ENCODE peak calls at places on chromosomes 7 and 10, in six cellular contexts. One of them, this sample, is unnamed. For H3K27me3, the result is how much of the 10 kb centered on the place peaks cover.

GRCh38 chr10:77537720-77538373 is 99.8 kb downstream of the KCNMA1 start:
- DNase-seq in spleen: no peak
- DNase-seq in endodermal cell: no peak
- DNase-seq in CD8-positive, alpha-beta T cell: no peak
- DNase-seq in neural progenitor cell: no peak
- DNase-seq in endothelial cell of umbilical vein: no peak
- DNase-seq in this sample: no peak

GRCh38 chr7:21507627-21508343 is 35.1 kb upstream of the DNAH11 start:
- DNase-seq in endothelial cell of umbilical vein: peak
- DNase-seq in neural progenitor cell: peak
- DNase-seq in spleen: no peak
- DNase-seq in endodermal cell: peak
- DNase-seq in CD8-positive, alpha-beta T cell: no peak
- DNase-seq in this sample: peak

GRCh38 chr10:12500406-12501303 is 151.3 kb downstream of the CAMK1D start:
- DNase-seq in endothelial cell of umbilical vein: peak
- DNase-seq in neural progenitor cell: no peak
- DNase-seq in spleen: peak
- DNase-seq in endodermal cell: peak
- DNase-seq in CD8-positive, alpha-beta T cell: no peak
- DNase-seq in this sample: peak

GRCh38 chr10:26407406-26407969 is 30.7 kb upstream of the APBB1IP start:
- DNase-seq in spleen: no peak
- DNase-seq in neural progenitor cell: no peak
- DNase-seq in endothelial cell of umbilical vein: no peak
- DNase-seq in endodermal cell: no peak
- DNase-seq in CD8-positive, alpha-beta T cell: no peak
- DNase-seq in this sample: no peak

GRCh38 chr7:29485376-29486190 is 78.1 kb upstream of the PRR15 start:
- DNase-seq in spleen: no peak
- DNase-seq in endodermal cell: no peak
- DNase-seq in CD8-positive, alpha-beta T cell: no peak
- DNase-seq in endothelial cell of umbilical vein: no peak
- DNase-seq in neural progenitor cell: no peak
- DNase-seq in this sample: peak

GRCh38 chr7:12974451-12975166 is 287.2 kb downstream of the ARL4A start:
- DNase-seq in endothelial cell of umbilical vein: no peak
- DNase-seq in spleen: no peak
- DNase-seq in endodermal cell: no peak
- DNase-seq in neural progenitor cell: no peak
- DNase-seq in CD8-positive, alpha-beta T cell: no peak
- DNase-seq in this sample: no peak

GRCh38 chr10:58335306-58336005 is 650 bp downstream of the UBE2D1 start:
- DNase-seq in CD8-positive, alpha-beta T cell: peak
- DNase-seq in spleen: no peak
- DNase-seq in endothelial cell of umbilical vein: peak
- DNase-seq in neural progenitor cell: peak
- DNase-seq in endodermal cell: peak
- DNase-seq in this sample: peak

GRCh38 chr7:116380030-116380429 is 119.5 kb upstream of the CAV2 start:
- DNase-seq in neural progenitor cell: no peak
- DNase-seq in endothelial cell of umbilical vein: no peak
- DNase-seq in spleen: no peak
- DNase-seq in CD8-positive, alpha-beta T cell: no peak
- DNase-seq in endodermal cell: no peak
- DNase-seq in this sample: no peak

GRCh38 chr10:106535304-106535964 is 629.1 kb downstream of the SORCS1 start:
- DNase-seq in spleen: no peak
- DNase-seq in CD8-positive, alpha-beta T cell: no peak
- DNase-seq in endothelial cell of umbilical vein: no peak
- DNase-seq in endodermal cell: peak
- DNase-seq in neural progenitor cell: peak
- DNase-seq in this sample: no peak

GRCh38 chr10:104033966-104034365 is 51.7 kb downstream of the COL17A1 start:
- DNase-seq in neural progenitor cell: no peak
- DNase-seq in endothelial cell of umbilical vein: no peak
- DNase-seq in endodermal cell: peak
- DNase-seq in CD8-positive, alpha-beta T cell: peak
- DNase-seq in spleen: no peak
- DNase-seq in this sample: no peak

GRCh38 chr7:40356871-40357676 is 222.3 kb downstream of the SUGCT start:
- DNase-seq in neural progenitor cell: no peak
- DNase-seq in CD8-positive, alpha-beta T cell: no peak
- DNase-seq in spleen: no peak
- DNase-seq in endodermal cell: no peak
- DNase-seq in endothelial cell of umbilical vein: no peak
- DNase-seq in this sample: no peak

DNA sequence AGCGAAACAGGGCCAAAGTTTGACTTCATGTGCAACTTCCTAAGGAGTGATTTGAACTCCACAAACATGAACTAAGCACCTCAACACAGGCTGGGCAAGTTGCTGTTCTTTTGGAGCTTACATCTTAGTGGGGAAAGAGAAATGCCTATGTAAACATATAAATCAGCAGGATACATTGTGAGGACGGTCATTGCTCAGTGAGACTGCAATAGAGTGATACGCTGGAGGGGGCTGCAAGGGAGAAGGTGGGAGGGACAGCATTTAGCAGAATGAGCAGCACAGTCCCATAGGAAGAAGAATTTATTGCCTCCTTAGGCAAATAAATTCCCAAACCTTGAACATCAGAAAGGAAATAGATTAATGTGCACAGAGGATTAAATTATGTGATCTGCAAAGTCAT is 90.0 kb downstream of the EGFR start:
- DNase-seq in endodermal cell: peak
- DNase-seq in CD8-positive, alpha-beta T cell: no peak
- DNase-seq in spleen: no peak
- DNase-seq in endothelial cell of umbilical vein: no peak
- DNase-seq in neural progenitor cell: no peak
- DNase-seq in this sample: no peak
- H3K4me3 ChIP-seq in endodermal cell: no peak
- H3K4me3 ChIP-seq in CD8-positive, alpha-beta T cell: no peak
- H3K4me3 ChIP-seq in spleen: no peak
- H3K4me3 ChIP-seq in endothelial cell of umbilical vein: no peak
- H3K4me3 ChIP-seq in neural progenitor cell: no peak
- H3K4me3 ChIP-seq in this sample: no peak

GRCh38 chr7:135773451-135773850 is 24.8 kb upstream of the FAM180A start:
- DNase-seq in endodermal cell: no peak
- DNase-seq in spleen: no peak
- DNase-seq in neural progenitor cell: peak
- DNase-seq in CD8-positive, alpha-beta T cell: no peak
- DNase-seq in endothelial cell of umbilical vein: no peak
- DNase-seq in this sample: no peak
- H3K27ac ChIP-seq in endodermal cell: peak
- H3K27ac ChIP-seq in spleen: no peak
- H3K27ac ChIP-seq in neural progenitor cell: peak
- H3K27ac ChIP-seq in CD8-positive, alpha-beta T cell: no peak
- H3K27ac ChIP-seq in endothelial cell of umbilical vein: peak
- H3K27ac ChIP-seq in this sample: no peak

DNA sequence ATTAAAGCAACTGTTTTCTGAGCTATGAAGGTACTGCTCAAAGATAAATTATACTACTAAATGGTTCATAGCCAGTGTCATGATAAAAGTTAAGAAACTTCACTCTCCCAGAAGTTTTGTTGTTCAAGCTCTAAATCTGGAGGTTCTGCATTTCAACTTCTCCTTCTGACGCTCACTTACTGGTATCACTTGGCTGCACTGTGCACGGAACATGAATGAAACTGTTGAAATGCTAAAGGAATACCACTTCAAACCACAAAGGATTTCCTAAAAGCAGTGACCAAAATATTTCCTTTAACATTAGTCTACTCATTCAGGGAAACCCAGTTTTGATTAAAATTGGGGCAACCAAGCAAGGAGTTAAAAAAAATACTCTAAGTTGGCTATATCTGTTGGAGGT is 93.6 kb downstream of the UBE2H start:
- DNase-seq in neural progenitor cell: no peak
- DNase-seq in endodermal cell: no peak
- DNase-seq in spleen: no peak
- DNase-seq in endothelial cell of umbilical vein: no peak
- DNase-seq in CD8-positive, alpha-beta T cell: no peak
- DNase-seq in this sample: no peak
- H3K27me3 ChIP-seq in neural progenitor cell: under half
- H3K27me3 ChIP-seq in endodermal cell: under half
- H3K27me3 ChIP-seq in spleen: under half
- H3K27me3 ChIP-seq in endothelial cell of umbilical vein: under half
- H3K27me3 ChIP-seq in CD8-positive, alpha-beta T cell: under half
- H3K27me3 ChIP-seq in this sample: under half

DNA sequence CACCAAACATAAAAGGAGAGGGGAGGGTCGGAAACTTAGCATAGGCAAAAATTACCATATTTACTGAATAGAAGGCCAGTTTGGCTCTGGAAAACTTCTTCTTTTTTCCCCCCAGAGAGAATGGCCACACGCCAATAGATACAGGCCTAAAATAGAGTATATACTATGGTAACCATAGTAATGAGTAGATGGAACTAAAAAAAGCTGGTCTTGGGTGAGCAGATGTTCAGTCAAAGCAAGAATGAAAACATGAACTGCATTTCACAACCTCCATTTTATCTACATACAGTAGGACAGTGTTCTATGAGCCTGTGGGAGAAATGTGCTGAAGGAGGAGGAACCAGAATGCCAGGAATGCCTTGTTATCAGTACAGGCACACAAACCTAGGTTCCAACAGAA is 141.7 kb upstream of the SEMA3A start:
- DNase-seq in endodermal cell: no peak
- DNase-seq in spleen: no peak
- DNase-seq in neural progenitor cell: no peak
- DNase-seq in CD8-positive, alpha-beta T cell: no peak
- DNase-seq in endothelial cell of umbilical vein: no peak
- DNase-seq in this sample: no peak
- H3K4me3 ChIP-seq in endodermal cell: no peak
- H3K4me3 ChIP-seq in spleen: no peak
- H3K4me3 ChIP-seq in neural progenitor cell: no peak
- H3K4me3 ChIP-seq in CD8-positive, alpha-beta T cell: no peak
- H3K4me3 ChIP-seq in endothelial cell of umbilical vein: no peak
- H3K4me3 ChIP-seq in this sample: no peak

GRCh38 chr7:73669858-73670385 is 2.3 kb downstream of the VPS37D start:
- DNase-seq in endodermal cell: peak
- DNase-seq in CD8-positive, alpha-beta T cell: no peak
- DNase-seq in endothelial cell of umbilical vein: no peak
- DNase-seq in neural progenitor cell: no peak
- DNase-seq in spleen: no peak
- DNase-seq in this sample: no peak

GRCh38 chr7:73668103-73668937 is 689 bp downstream of the VPS37D start:
- DNase-seq in endothelial cell of umbilical vein: peak
- DNase-seq in CD8-positive, alpha-beta T cell: no peak
- DNase-seq in neural progenitor cell: peak
- DNase-seq in endodermal cell: peak
- DNase-seq in spleen: peak
- DNase-seq in this sample: no peak

GRCh38 chr7:73667344-73668102 is at the start of gene VPS37D:
- DNase-seq in spleen: peak
- DNase-seq in endothelial cell of umbilical vein: peak
- DNase-seq in endodermal cell: peak
- DNase-seq in CD8-positive, alpha-beta T cell: peak
- DNase-seq in neural progenitor cell: peak
- DNase-seq in this sample: peak

GRCh38 chr7:73671317-73671651 is 3.7 kb downstream of the VPS37D start:
- DNase-seq in neural progenitor cell: no peak
- DNase-seq in CD8-positive, alpha-beta T cell: no peak
- DNase-seq in endothelial cell of umbilical vein: no peak
- DNase-seq in spleen: no peak
- DNase-seq in endodermal cell: no peak
- DNase-seq in this sample: no peak

DNA sequence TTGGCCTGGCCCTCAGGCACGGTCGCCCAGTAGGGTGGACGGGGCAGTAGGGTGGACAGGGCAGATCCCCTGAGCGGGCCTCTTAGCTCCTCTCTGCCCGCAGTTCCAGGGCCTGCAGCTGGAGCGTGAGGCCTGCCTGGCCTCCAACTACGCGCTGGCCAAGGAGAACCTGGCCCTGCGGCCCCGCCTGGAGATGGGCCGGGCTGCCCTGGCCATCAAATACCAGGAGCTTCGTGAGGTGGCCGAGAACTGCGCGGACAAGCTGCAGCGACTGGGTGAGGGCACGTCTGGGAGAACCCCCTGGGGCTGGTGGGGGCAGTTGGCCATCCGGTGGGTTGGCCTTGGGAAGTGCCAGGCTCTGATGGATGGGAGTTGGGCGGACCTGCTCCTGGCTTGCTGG is 1.7 kb downstream of the VPS37D start:
- DNase-seq in endothelial cell of umbilical vein: no peak
- DNase-seq in CD8-positive, alpha-beta T cell: no peak
- DNase-seq in endodermal cell: peak
- DNase-seq in neural progenitor cell: peak
- DNase-seq in spleen: no peak
- DNase-seq in this sample: no peak
- H3K27ac ChIP-seq in endothelial cell of umbilical vein: no peak
- H3K27ac ChIP-seq in CD8-positive, alpha-beta T cell: no peak
- H3K27ac ChIP-seq in endodermal cell: no peak
- H3K27ac ChIP-seq in neural progenitor cell: no peak
- H3K27ac ChIP-seq in spleen: no peak
- H3K27ac ChIP-seq in this sample: no peak

GRCh38 chr7:155464948-155465739 is 7.2 kb downstream of the EN2 start:
- DNase-seq in CD8-positive, alpha-beta T cell: no peak
- DNase-seq in endothelial cell of umbilical vein: no peak
- DNase-seq in endodermal cell: no peak
- DNase-seq in spleen: peak
- DNase-seq in neural progenitor cell: peak
- DNase-seq in this sample: no peak

GRCh38 chr7:155464183-155464582 is 6.3 kb downstream of the EN2 start:
- DNase-seq in CD8-positive, alpha-beta T cell: no peak
- DNase-seq in spleen: peak
- DNase-seq in endothelial cell of umbilical vein: no peak
- DNase-seq in neural progenitor cell: no peak
- DNase-seq in endodermal cell: no peak
- DNase-seq in this sample: no peak

GRCh38 chr7:155461631-155462030 is 3.7 kb downstream of the EN2 start:
- DNase-seq in neural progenitor cell: no peak
- DNase-seq in endodermal cell: no peak
- DNase-seq in endothelial cell of umbilical vein: no peak
- DNase-seq in CD8-positive, alpha-beta T cell: no peak
- DNase-seq in spleen: peak
- DNase-seq in this sample: no peak

GRCh38 chr7:155462163-155462735 is 4.3 kb downstream of the EN2 start:
- DNase-seq in endodermal cell: peak
- DNase-seq in neural progenitor cell: no peak
- DNase-seq in CD8-positive, alpha-beta T cell: no peak
- DNase-seq in endothelial cell of umbilical vein: no peak
- DNase-seq in spleen: peak
- DNase-seq in this sample: no peak

DNA sequence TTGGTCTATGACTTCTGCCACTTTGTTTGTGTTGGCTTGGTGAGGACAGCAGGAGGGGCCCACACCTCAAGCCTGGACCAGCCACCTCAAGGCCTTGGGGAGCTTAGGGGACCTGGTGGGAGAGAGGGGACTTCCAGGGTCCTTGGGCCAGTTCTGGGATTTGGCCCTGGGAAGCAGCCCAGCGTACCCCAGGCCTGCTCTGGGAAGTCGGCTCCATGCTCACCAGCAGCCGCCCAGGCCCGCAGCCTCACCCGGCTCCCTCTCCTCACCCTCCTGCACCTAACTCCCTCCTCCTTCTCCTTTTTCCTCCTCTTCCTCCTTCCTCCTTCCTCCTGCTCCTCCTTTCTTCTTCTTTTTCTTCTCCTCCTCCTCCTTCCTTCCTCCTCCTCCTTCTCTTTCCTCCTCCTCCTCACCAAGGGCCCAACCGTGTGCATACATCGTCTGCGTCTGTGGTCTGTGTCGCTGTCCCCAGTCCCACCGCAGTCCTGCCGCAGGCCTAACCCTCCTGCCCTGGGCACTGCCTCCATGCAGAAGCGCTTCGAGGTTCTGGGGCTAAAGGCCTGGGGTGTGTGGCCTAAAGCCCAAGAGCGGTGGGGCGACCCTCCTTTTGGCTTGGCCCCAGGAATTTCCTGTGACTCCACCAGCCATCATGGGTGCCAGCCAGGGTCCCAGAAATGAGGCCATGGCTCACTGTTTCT is 5.3 kb downstream of the EN2 start:
- DNase-seq in spleen: peak
- DNase-seq in endodermal cell: peak
- DNase-seq in CD8-positive, alpha-beta T cell: no peak
- DNase-seq in endothelial cell of umbilical vein: no peak
- DNase-seq in neural progenitor cell: peak
- DNase-seq in this sample: no peak
- H3K27me3 ChIP-seq in spleen: under half
- H3K27me3 ChIP-seq in endodermal cell: half or more
- H3K27me3 ChIP-seq in CD8-positive, alpha-beta T cell: half or more
- H3K27me3 ChIP-seq in endothelial cell of umbilical vein: half or more
- H3K27me3 ChIP-seq in neural progenitor cell: half or more
- H3K27me3 ChIP-seq in this sample: half or more

This sample was measured in small intestine.